ENCODE peak calls at places on chromosomes 3 and 15, in four cellular contexts. I is foreskin fibroblast; U is psoas muscle; N is CD4-positive, alpha-beta memory T cell. Z is an unnamed sample.

GRCh38 chr3:9809615-9810356 is at the start of gene TTLL3:
- DNase-seq in I (peak; percentile 73), U (peak; percentile 87), N (peak; percentile 48), Z (peak; percentile 61)

GRCh38 chr3:195908439-195909293 is at the start of gene TNK2:
- DNase-seq in I (no peak), U (peak; percentile 67), N (peak; percentile 60), Z (no peak)

GRCh38 chr3:42061711-42062408 is 29.3 kb upstream of the TRAK1 start:
- DNase-seq in I (peak; percentile 93), U (peak; percentile 92), N (no peak), Z (no peak)

GRCh38 chr15:66955001-66955516 is 110.3 kb upstream of the SMAD3 start:
- DNase-seq in I (no peak), U (no peak), N (no peak), Z (no peak)

GRCh38 chr15:65980824-65981456 is 111.6 kb downstream of the RAB11A start:
- DNase-seq in I (peak; percentile 62), U (peak; percentile 63), N (no peak), Z (no peak)

GRCh38 chr3:73141531-73141930 is 80.1 kb downstream of the EBLN2 start:
- DNase-seq in I (no peak), U (peak; percentile 88), N (no peak), Z (no peak)

GRCh38 chr3:24457719-24458118 is 36.9 kb downstream of the THRB start:
- DNase-seq in I (no peak), U (no peak), N (no peak), Z (no peak)

GRCh38 chr15:40992825-40993224 is 39.6 kb downstream of the CHAC1 start:
- DNase-seq in I (no peak), U (no peak), N (no peak), Z (no peak)

GRCh38 chr15:63524316-63525015 is 20.1 kb downstream of the USP3 start:
- DNase-seq in I (no peak), U (no peak), N (no peak), Z (no peak)

GRCh38 chr15:98767692-98768091 is 119.4 kb downstream of the IGF1R start:
- DNase-seq in I (no peak), U (no peak), N (no peak), Z (no peak)

GRCh38 chr3:153373571-153373970 is 211.5 kb downstream of the RAP2B start:
- DNase-seq in I (no peak), U (no peak), N (no peak), Z (no peak)

GRCh38 chr3:115245437-115245836 is 98.3 kb upstream of the ZBTB20 start:
- DNase-seq in I (peak; percentile 93), U (no peak), N (no peak), Z (no peak)

GRCh38 chr3:33229066-33229465 is 10.5 kb upstream of the SUSD5 start:
- DNase-seq in I (no peak), U (no peak), N (no peak), Z (no peak)

GRCh38 chr15:82263350-82263749 is 732 bp downstream of the SAXO2 start:
- DNase-seq in I (no peak), U (no peak), N (no peak), Z (no peak)

GRCh38 chr15:100602822-100603393 is 519 bp downstream of the ASB7 start:
- DNase-seq in I (no peak), U (no peak), N (no peak), Z (no peak)

GRCh38 chr15:48324949-48325348 is 6.3 kb upstream of the DUT start:
- DNase-seq in I (no peak), U (no peak), N (no peak), Z (no peak)

GRCh38 chr3:11386413-11387155 is 114.4 kb downstream of the ATG7 start:
- DNase-seq in I (no peak), U (no peak), N (no peak), Z (no peak)

GRCh38 chr15:28918141-28918983 is 32.6 kb downstream of the APBA2 start:
- DNase-seq in I (no peak), U (no peak), N (no peak), Z (no peak)

GRCh38 chr15:85314139-85314538 is 66.3 kb upstream of the AKAP13 start:
- DNase-seq in I (no peak), U (no peak), N (no peak), Z (no peak)

GRCh38 chr3:82329300-82329699 is 567.9 kb upstream of the GBE1 start:
- DNase-seq in I (no peak), U (no peak), N (no peak), Z (no peak)

GRCh38 chr3:71303627-71304260 is 279.8 kb downstream of the FOXP1 start:
- DNase-seq in I (no peak), U (no peak), N (no peak), Z (no peak)

GRCh38 chr15:79635897-79636596 is 203.9 kb downstream of the MINAR1 start:
- DNase-seq in I (no peak), U (no peak), N (no peak), Z (no peak)

GRCh38 chr3:116291141-116291540 is 154.1 kb downstream of the LSAMP start:
- DNase-seq in I (no peak), U (no peak), N (no peak), Z (no peak)

GRCh38 chr15:62985768-62986167 is 56.8 kb upstream of the TPM1 start:
- DNase-seq in I (peak; percentile 70), U (no peak), N (no peak), Z (peak; percentile 38)

GRCh38 chr3:52533623-52534280 is at the start of gene NT5DC2:
- DNase-seq in I (peak; percentile 67), U (peak; percentile 77), N (peak; percentile 61), Z (no peak)

GRCh38 chr3:180417241-180417640 is 184.7 kb upstream of the TTC14 start:
- DNase-seq in I (no peak), U (no peak), N (no peak), Z (no peak)

GRCh38 chr3:29337565-29337964 is 56.7 kb downstream of the RBMS3 start:
- DNase-seq in I (no peak), U (no peak), N (no peak), Z (no peak)

GRCh38 chr3:125136966-125137365 is 75.6 kb downstream of the SLC12A8 start:
- DNase-seq in I (no peak), U (no peak), N (no peak), Z (no peak)

GRCh38 chr3:37029111-37029510 is 35.8 kb downstream of the MLH1 start:
- DNase-seq in I (no peak), U (no peak), N (no peak), Z (no peak)

GRCh38 chr3:169236662-169237174 is 426.8 kb downstream of the MECOM start:
- DNase-seq in I (no peak), U (no peak), N (no peak), Z (no peak)

GRCh38 chr15:69841046-69841828 is 256.5 kb downstream of the TLE3 start:
- DNase-seq in I (no peak), U (no peak), N (no peak), Z (no peak)

GRCh38 chr15:90884719-90885431 is 571 bp downstream of the FES start:
- DNase-seq in I (no peak), U (no peak), N (no peak), Z (no peak)

GRCh38 chr15:90882781-90883525 is 1.4 kb upstream of the FES start:
- DNase-seq in I (no peak), U (peak; percentile 41), N (no peak), Z (no peak)

GRCh38 chr15:90881978-90882721 is 2.2 kb upstream of the FES start:
- DNase-seq in I (no peak), U (no peak), N (no peak), Z (no peak)

GRCh38 chr15:90883971-90884718 is at the start of gene FES:
- DNase-seq in I (no peak), U (peak; percentile 83), N (no peak), Z (no peak)

GRCh38 chr15:90883526-90883931 is 775 bp upstream of the FES start:
- DNase-seq in I (no peak), U (peak; percentile 53), N (no peak), Z (no peak)
- H3K4me3 ChIP-seq in I (no peak overlapping the region), U (peak overlapping the region; percentile 69), N (no peak overlapping the region), Z (peak overlapping the region; percentile 42)

DNA sequence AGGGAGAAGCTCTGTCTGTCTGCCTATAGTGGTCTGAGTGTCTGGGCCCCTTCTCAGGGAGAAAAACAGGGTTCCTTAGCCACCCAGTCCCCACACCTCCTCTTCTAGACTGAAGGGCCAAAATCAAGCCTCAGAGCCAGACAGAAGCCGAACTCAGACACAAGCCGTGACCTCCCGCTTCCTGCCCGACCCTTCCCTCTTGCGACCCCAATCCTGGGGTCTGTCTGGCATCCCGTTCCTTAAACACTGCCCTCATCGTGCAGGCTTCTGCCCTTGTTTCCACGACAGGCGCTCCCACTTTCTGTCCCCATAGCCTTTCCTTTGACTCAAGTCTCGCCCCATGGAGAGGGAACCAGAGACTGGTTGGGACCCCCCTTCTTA is 32.3 kb downstream of the EPHB3 start:
- DNase-seq in I (no peak), U (no peak), N (no peak), Z (no peak)
- H3K4me3 ChIP-seq in I (no peak overlapping the region), U (no peak overlapping the region), N (no peak overlapping the region), Z (no peak overlapping the region)

GRCh38 chr3:144033235-144033579 is 61.6 kb downstream of the DIPK2A start:
- DNase-seq in I (no peak), U (no peak), N (no peak), Z (no peak)

GRCh38 chr3:144028798-144029411 is 57.3 kb downstream of the DIPK2A start:
- DNase-seq in I (no peak), U (no peak), N (no peak), Z (no peak)

GRCh38 chr3:144032531-144033234 is 61.1 kb downstream of the DIPK2A start:
- DNase-seq in I (no peak), U (no peak), N (no peak), Z (no peak)

GRCh38 chr3:144031938-144032337 is 60.3 kb downstream of the DIPK2A start:
- DNase-seq in I (no peak), U (peak; percentile 72), N (no peak), Z (peak; percentile 92)

GRCh38 chr3:144029769-144030168 is 58.1 kb downstream of the DIPK2A start:
- DNase-seq in I (no peak), U (no peak), N (no peak), Z (no peak)
- H3K4me3 ChIP-seq in I (no peak overlapping the region), U (no peak overlapping the region), N (no peak overlapping the region), Z (no peak overlapping the region)

GRCh38 chr15:31215490-31216209 is 111.0 kb upstream of the KLF13 start:
- DNase-seq in I (peak; percentile 42), U (peak; percentile 93), N (peak; percentile 76), Z (no peak)

GRCh38 chr15:31217067-31217466 is 109.6 kb upstream of the KLF13 start:
- DNase-seq in I (no peak), U (no peak), N (no peak), Z (no peak)

GRCh38 chr15:31217566-31218270 is 108.9 kb upstream of the KLF13 start:
- DNase-seq in I (no peak), U (no peak), N (no peak), Z (no peak)

GRCh38 chr15:31214864-31215489 is 111.7 kb upstream of the KLF13 start:
- DNase-seq in I (peak; percentile 71), U (peak; percentile 76), N (no peak), Z (peak; percentile 56)

DNA sequence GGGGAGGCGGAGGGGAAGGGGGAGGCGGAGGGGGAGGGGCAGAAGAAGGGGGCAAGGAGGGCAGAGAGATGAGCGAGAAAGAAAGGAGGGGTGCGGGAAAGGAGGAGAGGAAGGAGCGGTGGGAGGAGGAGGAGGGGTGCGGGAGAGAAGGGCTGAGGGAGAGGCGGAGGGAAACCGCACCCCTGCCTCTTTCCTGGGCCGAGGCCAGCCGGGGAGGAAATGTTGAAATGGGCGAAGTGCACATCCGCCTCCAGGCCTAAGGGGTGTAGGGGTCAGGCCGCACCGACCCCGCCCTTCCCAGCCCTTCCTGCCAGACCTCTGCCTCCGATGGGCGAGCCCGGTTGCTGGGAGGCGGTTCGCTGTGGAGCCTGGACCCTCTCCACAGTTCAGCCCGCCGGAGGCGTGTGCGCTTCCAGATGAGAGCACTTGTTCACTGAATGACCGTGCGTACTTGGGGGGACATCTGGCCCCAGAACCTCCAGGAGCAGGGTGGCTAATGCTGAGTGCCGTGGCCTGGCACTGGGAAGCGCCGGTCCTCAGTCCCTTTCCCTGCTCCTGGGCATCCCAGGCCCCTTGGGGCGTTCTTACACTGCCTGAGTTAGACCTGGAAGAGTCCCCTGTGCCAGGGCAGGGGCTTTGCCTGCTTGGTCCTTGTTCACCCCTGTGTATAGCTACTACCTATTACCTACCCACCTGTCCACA is 110.3 kb upstream of the KLF13 start:
- DNase-seq in I (peak; percentile 57), U (peak; percentile 96), N (peak; percentile 24), Z (peak; percentile 55)
- H3K4me3 ChIP-seq in I (peak overlapping the region; percentile 45), U (peak overlapping the region; percentile 72), N (no peak overlapping the region), Z (peak overlapping the region; percentile 72)